ENCODE peak calls at places on chromosomes 13 and 19, in ten cellular contexts. L is prostate gland, P is ovary, C is esophagus squamous epithelium, G is H9, Q is uterus, B is Peyer's patch, X is lung, M is psoas muscle, D is lower lobe of right lung. S is an unnamed sample.

GRCh38 chr13:92808007-92808406 is 418.6 kb upstream of the GPC6 start:
- DNase-seq in X (no peak), L (no peak), C (no peak), D (no peak), P (no peak), Q (no peak), G (no peak), B (no peak), M (no peak), S (no peak)

GRCh38 chr19:11381535-11382369 is 2.4 kb downstream of the EPOR start:
- DNase-seq in C (peak), Q (peak), G (peak), X (peak), M (peak), D (peak), P (peak), L (no peak), B (peak), S (no peak)

GRCh38 chr19:15869109-15869555 is 28.7 kb downstream of the CYP4F2 start:
- DNase-seq in L (peak), D (no peak), Q (no peak), C (no peak), P (no peak), M (no peak), B (peak), X (peak), G (no peak), S (peak)

GRCh38 chr19:36686365-36687213 is 823 bp upstream of the ZNF567 start:
- DNase-seq in G (no peak), M (peak), X (no peak), P (peak), C (no peak), B (no peak), D (peak), Q (no peak), L (peak), S (no peak)

GRCh38 chr19:51599084-51599483 is 28.0 kb downstream of the ZNF175 start:
- DNase-seq in C (no peak), D (no peak), L (no peak), P (no peak), G (no peak), B (peak), M (no peak), Q (no peak), X (no peak), S (no peak)

GRCh38 chr13:75685239-75685697 is 49.1 kb downstream of the LMO7 start:
- DNase-seq in Q (no peak), P (no peak), C (no peak), M (no peak), L (peak), D (no peak), B (no peak), X (no peak), G (peak), S (peak)

GRCh38 chr13:75993246-75993645 is 357.1 kb downstream of the LMO7 start:
- DNase-seq in B (no peak), M (no peak), Q (no peak), D (no peak), P (no peak), G (no peak), X (no peak), C (no peak), L (no peak), S (no peak)

GRCh38 chr13:23901365-23901764 is 4.1 kb upstream of the C1QTNF9B start:
- DNase-seq in G (no peak), L (no peak), X (no peak), P (no peak), C (no peak), Q (no peak), B (no peak), D (no peak), M (no peak), S (no peak)

GRCh38 chr13:40102360-40102727 is 446.9 kb downstream of the COG6 start:
- DNase-seq in M (no peak), G (no peak), D (no peak), B (no peak), X (no peak), L (no peak), P (no peak), Q (no peak), C (no peak), S (no peak)

GRCh38 chr13:68234278-68234677 is 1004.1 kb upstream of the PCDH9 start:
- DNase-seq in C (no peak), G (no peak), M (no peak), B (no peak), D (no peak), P (no peak), X (no peak), L (no peak), Q (no peak), S (no peak)

GRCh38 chr19:48342841-48343540 is 17.6 kb downstream of the EMP3 start:
- DNase-seq in L (no peak), G (no peak), D (no peak), Q (no peak), M (no peak), B (no peak), C (no peak), P (no peak), X (no peak), S (no peak)

GRCh38 chr13:101018720-101019119 is 344.1 kb upstream of the TMTC4 start:
- DNase-seq in L (no peak), C (no peak), Q (no peak), P (no peak), M (no peak), G (no peak), D (no peak), X (no peak), B (no peak), S (no peak)

GRCh38 chr13:35793823-35794222 is 317.3 kb upstream of the MAB21L1 start:
- DNase-seq in P (no peak), M (no peak), X (no peak), G (no peak), C (no peak), Q (no peak), L (no peak), D (no peak), B (no peak), S (no peak)

GRCh38 chr13:66618702-66619101 is 611.4 kb downstream of the PCDH9 start:
- DNase-seq in B (no peak), X (no peak), M (no peak), P (no peak), Q (no peak), D (no peak), C (no peak), G (no peak), L (no peak), S (no peak)

GRCh38 chr19:44848805-44849457 is 2.8 kb downstream of the NECTIN2 start:
- DNase-seq in P (peak), B (no peak), X (no peak), G (peak), D (no peak), C (no peak), M (no peak), L (no peak), Q (no peak), S (no peak)

GRCh38 chr19:29798783-29799182 is 13.0 kb upstream of the CCNE1 start:
- DNase-seq in Q (no peak), C (no peak), G (no peak), B (no peak), D (no peak), P (no peak), X (no peak), L (no peak), M (peak), S (no peak)

GRCh38 chr13:97339019-97339988 is 94.7 kb upstream of the RAP2A start:
- DNase-seq in L (no peak), X (peak), G (no peak), P (peak), D (no peak), B (no peak), M (no peak), Q (peak), C (no peak), S (no peak)

GRCh38 chr19:48926909-48927308 is 6.6 kb upstream of the DHDH start:
- DNase-seq in C (no peak), X (peak), M (no peak), B (no peak), Q (peak), D (peak), L (peak), P (no peak), G (no peak), S (peak)

GRCh38 chr13:41603917-41604316 is 146.6 kb downstream of the RGCC start:
- DNase-seq in D (no peak), B (peak), Q (no peak), X (no peak), M (peak), L (no peak), C (no peak), G (no peak), P (no peak), S (peak)

GRCh38 chr19:18274776-18275356 is 614 bp upstream of the IQCN start:
- DNase-seq in L (peak), C (no peak), G (peak), Q (peak), D (peak), B (peak), X (peak), M (peak), P (peak), S (no peak)

GRCh38 chr19:38977445-38978314 is 2.1 kb upstream of the FBXO17 start:
- DNase-seq in D (no peak), C (no peak), G (no peak), L (no peak), X (no peak), Q (no peak), M (no peak), P (no peak), B (no peak), S (peak)

GRCh38 chr13:114008964-114009589 is 35.2 kb upstream of the C13orf46 start:
- DNase-seq in C (no peak), X (no peak), Q (no peak), G (no peak), L (no peak), P (no peak), M (peak), D (no peak), B (peak), S (no peak)
- H3K27ac ChIP-seq in C (no peak), X (no peak), Q (no peak), G (no peak), L (no peak), P (no peak), M (no peak), D (no peak), B (no peak), S (no peak)

DNA sequence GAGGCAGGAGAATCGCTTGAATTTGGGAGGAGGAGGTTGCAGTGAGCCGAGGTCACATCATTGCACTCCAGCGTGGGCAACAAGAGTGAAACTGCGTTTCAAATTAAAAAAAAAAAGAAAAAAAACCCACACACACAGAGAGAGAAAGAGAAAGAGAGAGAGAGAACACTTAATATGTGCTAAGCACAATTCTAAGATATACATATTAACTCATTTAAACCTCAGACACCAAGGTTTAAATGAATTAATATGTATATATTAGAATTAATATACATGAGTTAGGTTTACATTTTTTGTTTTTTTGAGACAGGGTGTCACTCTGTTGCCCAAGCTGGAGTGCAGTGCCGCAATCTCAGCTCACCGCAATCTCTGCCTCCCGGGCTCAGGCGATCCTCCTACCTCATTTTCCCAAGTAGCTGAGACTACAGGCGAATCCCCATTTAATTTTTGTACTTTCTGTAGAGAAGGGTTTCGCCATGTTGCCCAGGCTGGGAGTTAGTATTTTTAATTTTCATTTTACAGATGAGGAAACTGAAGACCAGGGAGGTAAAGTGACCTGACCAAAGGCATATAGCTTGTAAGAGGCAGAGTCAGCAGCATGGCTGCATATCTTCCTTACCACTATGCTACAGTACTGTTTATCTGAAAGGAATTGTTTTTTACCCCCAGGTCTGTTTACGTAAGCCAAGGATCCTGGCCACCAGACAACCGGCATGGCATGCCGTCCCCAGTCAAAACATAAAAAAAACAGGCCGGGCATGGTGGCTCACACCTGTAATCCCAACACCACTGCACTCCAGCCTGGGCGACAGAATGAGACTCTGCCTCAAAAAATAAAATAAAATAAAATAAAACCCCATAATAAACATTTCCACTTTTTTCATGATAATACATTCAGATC is 2.3 kb downstream of the SYMPK start:
- DNase-seq in B (no peak), G (no peak), M (no peak), C (no peak), P (no peak), L (no peak), Q (no peak), X (no peak), D (no peak), S (no peak)
- H3K27ac ChIP-seq in B (no peak), G (no peak), M (no peak), C (peak), P (no peak), L (no peak), Q (no peak), X (no peak), D (no peak), S (no peak)

GRCh38 chr19:41859618-41860418 is at the start of gene RPS19:
- DNase-seq in L (peak), X (peak), B (peak), P (peak), C (peak), G (peak), Q (peak), M (peak), D (peak), S (peak)

GRCh38 chr19:41862445-41862986 is 2.5 kb downstream of the RPS19 start:
- DNase-seq in X (no peak), C (no peak), Q (no peak), P (no peak), G (no peak), B (no peak), M (peak), D (no peak), L (no peak), S (no peak)

GRCh38 chr19:41860419-41861097 is 503 bp downstream of the RPS19 start:
- DNase-seq in C (no peak), G (no peak), D (peak), X (peak), L (no peak), M (peak), P (no peak), B (no peak), Q (no peak), S (no peak)

GRCh38 chr19:41861846-41862245 is 1.8 kb downstream of the RPS19 start:
- DNase-seq in X (no peak), B (no peak), D (no peak), C (no peak), P (no peak), M (peak), Q (no peak), L (no peak), G (no peak), S (no peak)

GRCh38 chr19:41861098-41861768 is 1.2 kb downstream of the RPS19 start:
- DNase-seq in M (no peak), G (no peak), C (no peak), L (no peak), D (no peak), P (no peak), X (no peak), B (no peak), Q (no peak), S (no peak)
- H3K27ac ChIP-seq in M (peak), G (no peak), C (peak), L (peak), D (peak), P (peak), X (peak), B (peak), Q (peak), S (peak)

GRCh38 chr19:17125052-17125727 is 49.6 kb downstream of the MYO9B start:
- DNase-seq in M (no peak), G (no peak), D (no peak), P (no peak), C (no peak), L (no peak), Q (no peak), X (no peak), B (no peak), S (no peak)
- H3K27ac ChIP-seq in M (peak), G (no peak), D (peak), P (no peak), C (peak), L (no peak), Q (peak), X (peak), B (peak), S (no peak)

GRCh38 chr19:2942928-2943640 is 1.7 kb downstream of the ZNF77 start:
- DNase-seq in G (no peak), D (no peak), M (no peak), B (no peak), X (no peak), Q (no peak), L (no peak), P (no peak), C (no peak), S (no peak)
- H3K27ac ChIP-seq in G (no peak), D (no peak), M (no peak), B (no peak), X (no peak), Q (no peak), L (no peak), P (no peak), C (no peak), S (no peak)

GRCh38 chr19:57888494-57889231 is at the start of gene ZNF814:
- DNase-seq in X (peak), P (peak), B (peak), D (peak), L (peak), M (peak), C (peak), Q (peak), G (peak), S (no peak)

GRCh38 chr19:57886046-57886445 is 2.8 kb downstream of the ZNF814 start:
- DNase-seq in L (no peak), P (no peak), M (no peak), D (no peak), C (no peak), X (no peak), Q (no peak), G (no peak), B (no peak), S (no peak)

GRCh38 chr19:57887195-57887941 is 1.5 kb downstream of the ZNF814 start:
- DNase-seq in C (no peak), Q (no peak), B (no peak), D (no peak), L (no peak), M (no peak), P (no peak), X (no peak), G (peak), S (no peak)

GRCh38 chr19:57888107-57888493 is 737 bp downstream of the ZNF814 start:
- DNase-seq in C (no peak), P (no peak), B (no peak), L (no peak), X (no peak), G (no peak), Q (no peak), M (no peak), D (no peak), S (no peak)
- H3K27ac ChIP-seq in C (no peak), P (no peak), B (peak), L (peak), X (no peak), G (peak), Q (no peak), M (peak), D (peak), S (peak)

GRCh38 chr19:41530184-41530534 is 45.8 kb upstream of the CEACAM21 start:
- DNase-seq in B (no peak), M (no peak), X (no peak), G (no peak), C (no peak), L (no peak), Q (no peak), D (no peak), P (no peak), S (no peak)

GRCh38 chr19:41530761-41531301 is 45.1 kb upstream of the CEACAM21 start:
- DNase-seq in C (no peak), D (no peak), G (no peak), X (peak), M (no peak), B (no peak), L (peak), Q (no peak), P (no peak), S (no peak)

GRCh38 chr19:41533691-41534090 is 42.3 kb upstream of the CEACAM21 start:
- DNase-seq in D (no peak), B (no peak), P (no peak), G (no peak), X (no peak), M (no peak), C (no peak), Q (no peak), L (no peak), S (no peak)

GRCh38 chr19:41532526-41532925 is 43.4 kb upstream of the CEACAM21 start:
- DNase-seq in C (no peak), Q (no peak), P (no peak), G (no peak), L (no peak), B (no peak), D (no peak), M (no peak), X (no peak), S (no peak)

DNA sequence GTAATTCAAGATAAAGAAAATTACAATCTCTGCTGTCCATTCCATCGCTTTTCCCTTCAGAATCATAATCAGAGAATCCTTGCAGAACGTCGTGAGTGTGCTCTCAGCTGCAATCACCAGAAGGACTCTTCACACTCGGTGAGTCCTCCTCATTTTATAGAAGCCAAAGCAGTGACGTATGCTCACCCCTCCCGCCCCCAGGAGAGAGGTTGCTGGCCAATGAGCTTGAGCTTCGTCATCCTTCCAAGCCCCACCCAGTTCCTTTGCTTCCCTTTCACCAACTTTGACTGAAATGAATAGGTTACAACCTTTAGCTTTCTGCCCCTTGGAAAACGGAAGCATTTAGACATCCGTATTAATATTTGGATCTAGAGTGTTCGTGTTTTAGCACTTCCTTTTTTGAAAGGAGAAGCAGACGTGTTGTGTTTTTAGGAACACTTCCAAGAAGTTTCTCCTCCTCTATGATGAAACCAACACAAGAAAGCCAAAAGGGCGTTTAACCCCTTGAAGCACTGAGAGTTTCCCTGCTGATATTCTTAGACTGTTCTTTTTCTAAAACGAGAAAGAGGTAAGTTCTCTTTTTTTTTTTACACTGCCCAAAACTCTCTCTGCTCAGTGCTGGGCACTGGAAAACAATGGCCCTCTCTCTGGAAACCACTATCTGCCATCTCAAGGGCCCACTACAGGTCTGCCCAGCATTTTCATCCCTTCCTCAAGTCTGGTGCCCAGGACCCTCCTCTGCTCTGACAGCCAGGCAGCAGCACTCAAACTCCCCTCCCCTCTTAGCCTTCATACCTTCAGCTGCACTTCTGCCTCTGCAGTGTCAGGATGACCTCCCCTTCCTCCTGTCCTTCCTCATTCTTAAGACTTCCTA is 44.3 kb upstream of the CEACAM21 start:
- DNase-seq in X (peak), G (no peak), Q (peak), B (peak), M (peak), D (peak), P (peak), L (peak), C (peak), S (no peak)
- H3K27ac ChIP-seq in X (peak), G (no peak), Q (peak), B (peak), M (peak), D (peak), P (no peak), L (peak), C (peak), S (no peak)

GRCh38 chr13:48892311-48892710 is 83.4 kb upstream of the FNDC3A start:
- DNase-seq in Q (no peak), C (no peak), X (no peak), P (no peak), G (no peak), M (no peak), B (no peak), L (no peak), D (no peak), S (peak)

GRCh38 chr13:48891586-48891985 is 84.1 kb upstream of the FNDC3A start:
- DNase-seq in X (no peak), B (no peak), M (no peak), L (no peak), D (no peak), Q (no peak), G (no peak), C (no peak), P (no peak), S (peak)

GRCh38 chr13:48901786-48902185 is 73.9 kb upstream of the FNDC3A start:
- DNase-seq in G (no peak), Q (no peak), B (no peak), M (no peak), L (no peak), P (no peak), X (no peak), C (no peak), D (no peak), S (no peak)

GRCh38 chr13:48890386-48890785 is 85.3 kb upstream of the FNDC3A start:
- DNase-seq in Q (no peak), P (no peak), C (no peak), B (no peak), G (no peak), L (no peak), D (no peak), X (no peak), M (no peak), S (no peak)

GRCh38 chr13:48896312-48896711 is 79.4 kb upstream of the FNDC3A start:
- DNase-seq in P (no peak), C (no peak), D (no peak), X (no peak), G (no peak), Q (no peak), M (no peak), B (no peak), L (no peak), S (no peak)
- H3K27ac ChIP-seq in P (no peak), C (no peak), D (no peak), X (no peak), G (no peak), Q (no peak), M (no peak), B (no peak), L (no peak), S (no peak)

GRCh38 chr19:10251792-10252694 is at the start of gene MRPL4:
- DNase-seq in M (peak), X (peak), G (peak), D (peak), L (peak), Q (peak), C (peak), B (peak), P (peak), S (peak)
- H3K27ac ChIP-seq in M (peak), X (peak), G (no peak), D (peak), L (peak), Q (peak), C (peak), B (peak), P (peak), S (peak)

S was measured in epithelial cell of prostate.